ENCODE peak calls at places on chromosomes 12 and 14, in five cellular contexts. X, Q, B, I and A are unnamed samples.

GRCh38 chr12:90970471-90970870 is 15.5 kb upstream of the CCER1 start:
- DNase-seq in Q (no peak), I (no peak), B (no peak), X (no peak), A (no peak)

GRCh38 chr12:30989754-30990153 is 63.2 kb downstream of the TSPAN11 start:
- DNase-seq in X (peak), Q (peak), B (peak), I (no peak), A (peak)

GRCh38 chr14:55340482-55340881 is 69.3 kb downstream of the FBXO34 start:
- DNase-seq in Q (no peak), I (no peak), B (peak), X (no peak), A (no peak)

GRCh38 chr14:21476526-21476924 is 234 bp downstream of the RAB2B start:
- DNase-seq in X (peak), B (no peak), I (no peak), Q (peak), A (peak)

GRCh38 chr14:77045570-77045890 is 17.0 kb upstream of the IRF2BPL start:
- DNase-seq in Q (no peak), X (no peak), I (no peak), B (no peak), A (no peak)

GRCh38 chr12:32302218-32302826 is 97.0 kb upstream of the FGD4 start:
- DNase-seq in Q (peak), X (peak), B (no peak), I (peak), A (peak)

GRCh38 chr12:27332407-27333310 is at the start of gene BMAL2:
- DNase-seq in Q (peak), I (no peak), B (peak), X (peak), A (peak)

GRCh38 chr14:84087986-84088531 is 1441.9 kb upstream of the FLRT2 start:
- DNase-seq in I (no peak), X (no peak), Q (no peak), B (no peak), A (no peak)

GRCh38 chr14:77838756-77839565 is 39.1 kb downstream of the ADCK1 start:
- DNase-seq in I (no peak), X (no peak), B (no peak), Q (no peak), A (no peak)

GRCh38 chr14:29045237-29045636 is 278.6 kb downstream of the FOXG1 start:
- DNase-seq in Q (no peak), X (no peak), I (no peak), B (no peak), A (no peak)

GRCh38 chr12:591571-592505 is 71.4 kb downstream of the NINJ2 start:
- DNase-seq in I (no peak), X (peak), Q (peak), B (no peak), A (no peak)

GRCh38 chr14:81366259-81366658 is 33.9 kb downstream of the STON2 start:
- DNase-seq in X (no peak), Q (no peak), B (no peak), I (no peak), A (no peak)

GRCh38 chr12:3214508-3215365 is 137.6 kb downstream of the TSPAN9 start:
- DNase-seq in X (no peak), B (no peak), Q (no peak), I (no peak), A (peak)

DNA sequence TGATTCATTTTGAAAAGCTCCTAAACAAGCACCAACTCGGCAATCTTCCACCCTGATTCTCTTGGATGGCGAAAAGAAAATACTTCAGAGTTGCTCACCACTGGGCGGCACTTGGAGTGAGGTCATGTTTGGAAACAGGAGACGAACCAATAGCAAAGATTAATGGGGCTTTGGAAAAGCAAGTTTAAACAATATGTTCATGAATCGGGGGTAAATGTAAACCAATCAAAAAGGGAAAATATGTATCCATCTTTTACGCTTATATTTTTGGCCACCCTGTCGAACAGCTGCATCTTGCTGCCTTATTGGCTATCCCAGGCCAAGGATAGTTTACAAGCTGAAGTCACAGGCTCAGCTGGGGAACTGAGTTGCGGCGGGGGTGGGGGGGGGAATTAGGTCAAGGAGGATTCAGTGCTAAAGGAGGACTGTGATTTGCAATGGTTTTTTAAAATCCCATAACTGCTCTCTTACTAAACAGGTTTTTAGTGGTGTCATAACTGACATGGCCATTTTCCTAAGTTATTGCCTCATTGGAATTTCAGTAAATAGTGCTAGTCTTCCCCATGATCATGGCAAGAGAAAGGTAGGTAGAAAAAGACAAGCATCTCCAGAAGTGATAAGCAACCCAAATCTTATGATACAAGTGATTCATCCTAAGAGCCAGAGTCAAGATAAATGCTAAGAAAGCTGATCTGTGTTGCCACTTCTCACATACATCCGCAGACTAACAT is 210.6 kb downstream of the PHLDA1 start:
- DNase-seq in X (no peak), I (no peak), B (no peak), Q (no peak), A (no peak)
- TF ChIP-seq SUZ12 in X (no peak), I (no peak), B (no peak), Q (no peak), A (no peak)

DNA sequence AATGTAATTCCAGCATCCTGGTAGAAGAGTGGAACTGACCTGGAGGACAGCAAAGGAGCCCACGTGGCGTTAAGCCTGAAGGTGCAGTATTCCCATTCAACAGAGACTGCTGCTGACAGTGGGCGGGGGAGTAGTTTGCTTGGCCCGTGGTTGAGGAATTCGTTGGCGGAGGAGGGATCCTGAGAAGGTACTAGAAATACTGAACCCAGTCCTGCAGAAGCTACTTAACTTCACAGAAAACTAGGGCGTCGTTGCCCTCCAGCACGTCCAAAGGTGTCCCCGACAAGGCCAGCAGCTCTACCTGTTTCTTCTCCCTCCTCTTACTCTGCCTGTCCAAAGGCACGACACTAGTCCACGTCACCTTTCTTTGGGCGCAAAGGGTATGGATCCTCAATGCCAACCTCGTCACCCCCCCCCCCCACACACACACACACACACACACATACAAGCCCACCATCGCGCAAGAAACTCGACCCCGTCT is 303 bp downstream of the PUS7L start:
- DNase-seq in I (peak), Q (peak), X (peak), B (peak), A (peak)
- TF ChIP-seq SUZ12 in I (no peak), Q (no peak), X (no peak), B (no peak), A (no peak)

GRCh38 chr12:54564768-54565167 is 15.4 kb downstream of the PDE1B start:
- DNase-seq in B (no peak), Q (no peak), X (no peak), I (no peak), A (peak)
- TF ChIP-seq SUZ12 in B (no peak), Q (no peak), X (no peak), I (no peak), A (no peak)

DNA sequence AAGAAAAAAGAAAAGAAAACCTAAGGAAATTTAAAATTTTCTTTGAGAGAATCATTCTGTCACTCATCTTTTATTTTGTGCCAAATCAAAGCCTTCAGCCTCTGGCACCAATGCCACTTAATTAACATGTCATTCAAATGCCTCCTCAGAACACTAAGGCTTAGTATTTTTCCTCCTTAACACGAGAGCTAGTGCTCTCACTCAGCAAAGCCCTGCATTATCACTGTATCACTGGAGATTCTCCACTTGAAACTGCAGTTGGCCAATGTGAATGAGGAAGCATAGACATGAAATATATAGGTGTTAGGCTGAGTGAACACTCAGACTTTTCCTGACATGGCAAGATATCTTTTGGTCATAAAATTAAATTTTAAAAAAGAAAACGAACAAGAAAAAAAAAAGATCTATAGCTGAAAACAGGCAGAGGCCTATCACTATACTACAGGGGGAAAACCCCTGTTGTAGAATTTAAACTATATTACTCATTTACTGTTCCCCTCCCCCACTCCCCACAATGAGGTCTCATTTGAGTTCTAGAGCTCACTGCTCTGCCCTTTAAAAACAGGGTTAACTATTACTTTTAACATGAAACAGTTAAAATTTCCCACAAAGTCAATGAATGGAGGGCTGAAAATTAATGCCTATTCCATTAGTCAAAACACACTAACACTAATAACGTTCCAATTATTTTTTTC is 5.1 kb downstream of the MBIP start:
- DNase-seq in I (peak), X (no peak), Q (no peak), B (no peak), A (no peak)
- TF ChIP-seq SUZ12 in I (no peak), X (no peak), Q (no peak), B (no peak), A (no peak)

DNA sequence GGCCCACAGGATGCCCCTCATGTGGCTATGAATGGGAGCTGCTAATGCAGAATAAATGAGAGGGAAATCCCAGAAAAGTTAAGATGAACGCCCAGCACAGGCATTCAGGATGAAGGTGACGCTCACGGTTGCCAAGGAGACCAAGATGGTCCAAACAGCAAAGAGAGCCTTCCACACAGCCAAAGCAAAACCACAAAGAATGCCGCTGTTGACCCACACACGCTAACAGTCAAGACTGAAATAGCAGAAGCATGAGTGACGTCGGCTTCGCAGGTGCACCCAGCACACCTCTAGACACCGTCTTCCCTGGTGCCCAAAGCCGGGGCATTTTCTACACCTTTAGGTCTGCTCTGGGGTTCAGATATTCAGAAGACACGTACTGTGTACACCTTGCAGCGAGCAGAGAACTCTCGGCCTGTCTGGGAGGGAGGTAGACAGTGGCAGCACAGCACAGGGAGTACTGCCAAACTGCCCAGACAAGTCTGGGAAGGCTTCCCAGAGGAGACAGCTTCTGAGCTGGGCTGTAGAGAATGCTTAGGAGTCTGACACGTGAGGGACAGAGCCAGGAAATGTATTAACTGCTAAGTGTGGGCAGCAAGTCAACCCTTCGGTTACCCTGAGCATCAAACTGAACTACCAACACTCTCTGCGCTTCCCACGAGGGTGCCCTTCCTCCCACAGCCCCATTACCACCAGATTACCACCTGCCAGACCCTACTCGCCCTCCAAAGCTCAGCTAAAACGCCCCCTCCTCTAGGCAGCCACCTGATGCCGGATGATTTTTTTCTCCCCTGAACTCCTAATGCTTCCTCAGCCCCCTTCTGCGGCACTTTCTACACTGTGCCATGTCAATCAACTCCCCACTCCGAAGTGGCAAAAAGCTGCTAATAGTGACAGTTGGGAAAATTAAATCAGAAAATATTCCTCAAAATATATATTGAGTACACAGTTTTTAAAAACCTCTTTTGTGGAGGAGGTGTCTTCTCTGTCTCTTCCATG is 50.1 kb downstream of the CCDC88C start:
- DNase-seq in X (no peak), B (no peak), Q (no peak), I (peak), A (no peak)
- TF ChIP-seq SUZ12 in X (no peak), B (no peak), Q (no peak), I (no peak), A (no peak)

GRCh38 chr14:68395585-68395984 is 397.3 kb downstream of the ZFP36L1 start:
- DNase-seq in X (no peak), I (no peak), B (no peak), Q (no peak), A (no peak)
- TF ChIP-seq SUZ12 in X (no peak), I (no peak), B (no peak), Q (no peak), A (no peak)

DNA sequence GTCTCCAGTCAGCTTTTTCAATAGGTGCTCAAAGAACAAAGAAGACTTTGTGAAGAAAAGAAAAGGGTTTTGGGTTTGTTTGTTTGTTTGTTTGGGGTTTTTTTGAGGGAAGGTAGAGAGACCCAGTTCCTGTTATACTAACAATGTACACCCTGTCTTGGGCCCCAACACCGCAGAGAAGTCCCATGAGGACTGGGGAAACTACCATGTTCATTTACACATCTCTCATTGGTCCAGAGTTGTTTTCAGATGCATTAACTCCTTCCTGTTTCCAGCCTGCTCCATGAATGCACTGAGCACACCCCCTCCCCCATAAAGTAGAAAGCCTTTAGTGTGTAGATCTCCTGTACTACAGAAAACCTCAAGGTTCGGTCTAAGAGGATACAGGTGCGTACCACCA is 51.1 kb upstream of the SLC8A3 start:
- DNase-seq in I (peak), Q (no peak), X (no peak), B (no peak), A (no peak)
- TF ChIP-seq SUZ12 in I (no peak), Q (no peak), X (no peak), B (no peak), A (no peak)

GRCh38 chr12:18700254-18700653 is 37.6 kb downstream of the PLCZ1 start:
- DNase-seq in X (no peak), I (no peak), Q (no peak), B (no peak), A (peak)

DNA sequence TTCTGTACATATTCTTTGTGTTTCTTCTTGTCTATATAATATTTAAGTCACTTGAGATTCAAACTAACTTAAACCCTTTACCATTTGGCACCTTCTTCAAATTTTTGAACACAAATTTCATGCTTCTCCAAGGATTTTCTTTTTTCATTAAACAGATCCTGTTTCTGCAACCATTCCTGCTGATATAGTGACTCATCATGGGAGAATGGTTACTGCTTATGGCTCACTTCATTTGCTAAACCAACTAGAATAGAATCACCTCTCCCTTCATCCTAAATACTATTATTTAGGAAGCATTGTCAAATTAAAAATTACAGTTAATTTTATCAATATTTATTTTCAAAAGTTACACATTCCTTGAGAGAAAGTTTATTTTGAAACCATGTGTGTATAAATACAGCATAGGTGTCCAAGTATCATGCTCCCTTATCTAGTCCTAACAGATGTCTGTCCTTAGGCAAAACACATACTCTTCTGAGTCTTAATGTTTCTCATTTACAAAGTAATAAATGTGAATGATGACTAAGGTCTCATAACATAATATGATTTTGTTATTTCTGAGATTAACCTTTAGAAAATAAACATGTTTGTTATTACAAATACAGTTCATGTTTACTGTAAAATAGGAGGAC is 40.7 kb downstream of the PLCZ1 start:
- DNase-seq in X (no peak), Q (no peak), I (no peak), B (no peak), A (no peak)
- TF ChIP-seq SUZ12 in X (no peak), Q (no peak), I (no peak), B (no peak), A (no peak)

DNA sequence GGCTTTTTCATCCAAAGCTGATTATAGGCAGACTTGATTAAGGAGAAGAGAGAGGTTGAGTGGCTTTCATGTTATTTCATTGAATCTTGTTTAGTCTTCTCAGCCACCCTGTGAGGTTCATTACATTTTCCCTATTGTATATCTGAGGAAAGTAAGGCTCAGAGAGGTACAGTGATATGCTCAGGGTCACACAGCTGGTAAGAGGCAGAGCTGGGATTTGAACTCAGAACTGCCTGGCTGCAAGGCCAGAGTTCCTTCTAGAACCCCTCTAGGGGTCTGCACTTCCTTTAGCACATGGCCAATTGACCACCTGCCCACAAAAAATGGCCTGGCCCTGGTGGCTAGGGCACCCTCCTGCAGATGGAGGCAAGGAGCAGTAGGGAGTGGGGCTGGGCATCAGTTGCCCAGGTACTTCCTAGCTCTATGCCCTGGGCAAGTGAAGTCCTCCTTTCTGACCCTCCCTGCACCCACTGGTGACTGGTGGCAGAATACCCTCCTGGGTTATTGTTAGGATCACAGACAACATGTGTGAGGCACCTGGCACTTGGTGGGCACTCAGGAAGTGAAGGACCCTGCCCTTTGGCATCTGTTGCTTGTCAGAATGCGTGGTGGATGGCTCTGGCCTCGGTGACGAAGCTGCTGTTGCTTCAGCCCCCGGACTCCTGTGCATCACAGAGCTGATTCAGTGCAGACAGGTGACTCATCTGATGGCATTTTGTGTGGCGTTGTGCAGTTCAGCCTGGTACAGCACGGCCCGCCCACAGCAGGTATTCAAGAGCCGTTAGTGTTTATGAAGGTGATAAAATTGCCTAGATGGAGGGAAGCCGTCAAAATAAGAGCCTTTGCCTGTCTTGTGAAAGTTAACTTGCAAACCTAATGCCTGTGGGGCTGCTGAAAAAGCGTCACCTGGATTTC is 115.8 kb downstream of the SLC25A47 start:
- DNase-seq in Q (peak), X (peak), I (no peak), B (no peak), A (no peak)
- TF ChIP-seq SUZ12 in Q (no peak), X (no peak), I (no peak), B (no peak), A (no peak)